ENCODE peak calls at places on chromosomes 5 and 9, in eight cellular contexts. K is endothelial cell of umbilical vein, U is HCT116, P is SK-N-SH, F is spleen, N is transverse colon, D is GM12878, B is sigmoid colon. X is an unnamed sample.

GRCh38 chr5:154406826-154407225 is 39.0 kb upstream of the SAP30L start:
- DNase-seq in K (no peak), U (no peak), P (no peak), F (no peak), N (no peak), D (no peak), B (no peak), X (no peak)

GRCh38 chr5:72205431-72206009 is 98.2 kb downstream of the MAP1B start:
- DNase-seq in K (no peak), U (no peak), P (no peak), F (no peak), N (no peak), D (no peak), B (no peak), X (no peak)

GRCh38 chr5:179747815-179748214 is 15.2 kb downstream of the MAML1 start:
- DNase-seq in K (no peak), U (no peak), P (no peak), F (no peak), N (no peak), D (no peak), B (no peak), X (no peak)

GRCh38 chr9:121305269-121305994 is 37.5 kb downstream of the GSN start:
- DNase-seq in K (no peak), U (no peak), P (no peak), F (peak), N (peak), D (no peak), B (peak), X (no peak)

GRCh38 chr9:94507531-94508258 is 47.2 kb upstream of the PCAT7 start:
- DNase-seq in K (no peak), U (no peak), P (no peak), F (no peak), N (no peak), D (no peak), B (no peak), X (no peak)

GRCh38 chr9:108953983-108954574 is 19.9 kb downstream of the ABITRAM start:
- DNase-seq in K (peak), U (peak), P (peak), F (no peak), N (no peak), D (no peak), B (no peak), X (no peak)

GRCh38 chr5:108561416-108562204 is 179.7 kb upstream of the FBXL17 start:
- DNase-seq in K (no peak), U (no peak), P (no peak), F (no peak), N (no peak), D (no peak), B (no peak), X (no peak)

GRCh38 chr9:121658591-121658990 is 7.2 kb downstream of the DAB2IP start:
- DNase-seq in K (no peak), U (no peak), P (no peak), F (peak), N (no peak), D (no peak), B (no peak), X (no peak)

GRCh38 chr5:107772418-107773310 is 101.9 kb upstream of the EFNA5 start:
- DNase-seq in K (peak), U (no peak), P (peak), F (no peak), N (no peak), D (no peak), B (no peak), X (no peak)

GRCh38 chr5:157476699-157477408 is 16.8 kb downstream of the NIPAL4 start:
- DNase-seq in K (peak), U (peak), P (peak), F (no peak), N (no peak), D (no peak), B (peak), X (peak)

GRCh38 chr5:157214399-157214798 is 33.8 kb downstream of the ITK start:
- DNase-seq in K (no peak), U (no peak), P (no peak), F (no peak), N (no peak), D (no peak), B (no peak), X (no peak)

GRCh38 chr5:159660401-159660800 is 255.9 kb upstream of the ADRA1B start:
- DNase-seq in K (no peak), U (no peak), P (no peak), F (no peak), N (no peak), D (no peak), B (no peak), X (no peak)

GRCh38 chr9:126902160-126902559 is 12.4 kb upstream of the RALGPS1 start:
- DNase-seq in K (no peak), U (no peak), P (no peak), F (no peak), N (no peak), D (no peak), B (no peak), X (no peak)

GRCh38 chr5:25963251-25964008 is 1075.0 kb downstream of the CDH9 start:
- DNase-seq in K (no peak), U (no peak), P (no peak), F (no peak), N (no peak), D (no peak), B (no peak), X (no peak)

GRCh38 chr9:127974002-127974768 is 6.6 kb downstream of the EEIG1 start:
- DNase-seq in K (no peak), U (no peak), P (peak), F (no peak), N (no peak), D (no peak), B (peak), X (no peak)

GRCh38 chr5:17172801-17173200 is 44.6 kb upstream of the BASP1 start:
- DNase-seq in K (peak), U (no peak), P (no peak), F (no peak), N (no peak), D (no peak), B (no peak), X (no peak)

GRCh38 chr5:128782446-128782845 is 182.8 kb upstream of the SLC27A6 start:
- DNase-seq in K (peak), U (peak), P (no peak), F (no peak), N (peak), D (no peak), B (peak), X (no peak)

GRCh38 chr9:133133680-133134418 is 12.8 kb upstream of the RALGDS start:
- DNase-seq in K (peak), U (peak), P (peak), F (peak), N (peak), D (no peak), B (peak), X (peak)

DNA sequence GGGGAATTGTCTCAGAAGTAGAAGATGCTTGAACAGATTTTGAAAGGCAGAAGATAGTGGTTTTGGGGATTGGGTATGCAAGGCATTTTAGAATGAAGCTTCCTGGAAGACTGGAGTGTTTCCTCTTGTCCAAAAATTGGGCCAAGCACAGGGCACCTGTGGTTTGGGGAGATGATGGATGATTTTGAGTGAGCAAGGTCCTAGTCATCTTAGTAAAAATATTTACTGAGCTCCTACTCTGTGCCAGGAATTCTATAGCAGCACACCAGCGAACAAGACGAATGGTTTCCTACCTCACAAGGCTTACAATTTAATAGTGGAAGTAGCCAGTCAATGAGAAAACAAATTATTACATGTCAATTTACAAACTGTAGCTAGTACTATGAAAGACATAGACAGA is 484.4 kb upstream of the KIF2A start:
- DNase-seq in K (no peak), U (no peak), P (no peak), F (no peak), N (no peak), D (no peak), B (no peak), X (no peak)
- TF ChIP-seq POLR2AphosphoS5 in K (no peak), U (no peak), P (no peak), F (no peak), N (no peak), D (no peak), B (no peak), X (no peak)

GRCh38 chr5:32233696-32234447 is 59.8 kb upstream of the GOLPH3 start:
- DNase-seq in K (peak), U (no peak), P (no peak), F (no peak), N (no peak), D (no peak), B (no peak), X (peak)

GRCh38 chr5:32233220-32233695 is 59.1 kb upstream of the GOLPH3 start:
- DNase-seq in K (no peak), U (no peak), P (no peak), F (no peak), N (no peak), D (no peak), B (no peak), X (peak)

GRCh38 chr5:32231929-32232328 is 57.8 kb upstream of the GOLPH3 start:
- DNase-seq in K (no peak), U (no peak), P (no peak), F (peak), N (no peak), D (no peak), B (no peak), X (no peak)

GRCh38 chr5:32231241-32231640 is 57.1 kb upstream of the GOLPH3 start:
- DNase-seq in K (no peak), U (no peak), P (no peak), F (no peak), N (no peak), D (no peak), B (no peak), X (no peak)

GRCh38 chr5:32232441-32233219 is 58.5 kb upstream of the GOLPH3 start:
- DNase-seq in K (peak), U (peak), P (peak), F (peak), N (peak), D (peak), B (peak), X (peak)
- TF ChIP-seq POLR2AphosphoS5 in K (no peak), U (no peak), P (no peak), F (no peak), N (no peak), D (no peak), B (peak), X (no peak)

GRCh38 chr9:131636593-131636992 is 91.3 kb downstream of the PRRT1B start:
- DNase-seq in K (peak), U (no peak), P (no peak), F (no peak), N (no peak), D (no peak), B (no peak), X (no peak)

GRCh38 chr9:131631254-131631653 is 85.9 kb downstream of the PRRT1B start:
- DNase-seq in K (no peak), U (no peak), P (no peak), F (no peak), N (no peak), D (no peak), B (no peak), X (no peak)

GRCh38 chr9:131635912-131636311 is 90.6 kb downstream of the PRRT1B start:
- DNase-seq in K (no peak), U (no peak), P (no peak), F (no peak), N (no peak), D (no peak), B (no peak), X (no peak)

GRCh38 chr9:131633491-131634031 is 88.2 kb downstream of the PRRT1B start:
- DNase-seq in K (no peak), U (no peak), P (no peak), F (no peak), N (no peak), D (no peak), B (no peak), X (no peak)

GRCh38 chr9:131635285-131635684 is 90.0 kb downstream of the PRRT1B start:
- DNase-seq in K (peak), U (peak), P (no peak), F (peak), N (peak), D (no peak), B (peak), X (peak)
- TF ChIP-seq POLR2AphosphoS5 in K (peak), U (peak), P (no peak), F (peak), N (peak), D (no peak), B (peak), X (peak)

DNA sequence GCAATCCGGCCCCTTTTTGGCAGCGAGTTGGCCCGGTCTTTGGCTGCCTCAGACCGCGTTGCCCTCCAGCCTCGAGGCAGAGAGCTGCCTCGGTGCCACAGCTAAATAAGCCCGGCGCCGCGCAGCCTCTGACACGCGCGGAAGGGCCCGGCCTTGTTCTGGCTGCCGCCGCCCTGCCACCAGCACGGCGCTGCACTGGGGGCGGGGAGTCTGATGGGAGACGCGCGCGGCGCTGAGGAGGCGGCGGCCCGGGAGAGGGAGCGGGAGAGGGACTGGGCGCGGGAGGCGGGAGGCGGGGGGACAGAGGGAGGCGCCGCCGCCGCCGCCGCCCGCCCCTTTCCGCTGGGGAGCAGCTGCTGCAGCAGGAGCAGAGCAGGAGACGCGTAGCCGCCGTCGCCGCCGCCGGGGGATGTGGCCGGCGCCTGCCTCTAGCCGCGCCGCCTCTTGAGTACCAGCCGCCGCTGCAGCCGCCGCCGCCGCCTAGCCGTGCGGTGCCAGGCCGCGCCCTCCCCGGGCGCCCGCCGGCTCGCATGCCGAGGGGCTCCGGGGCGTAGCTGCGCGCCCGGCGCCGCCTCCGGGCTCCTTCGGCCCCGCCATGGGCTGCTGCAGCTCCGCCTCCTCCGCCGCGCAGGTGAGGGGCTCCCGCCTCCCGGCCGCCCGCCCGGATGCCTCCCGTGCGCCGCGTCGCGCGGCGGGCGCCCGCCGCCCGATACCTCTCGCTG is at the start of gene SLC44A1:
- DNase-seq in K (peak), U (peak), P (peak), F (peak), N (peak), D (peak), B (peak), X (peak)
- TF ChIP-seq POLR2AphosphoS5 in K (peak), U (peak), P (peak), F (peak), N (peak), D (peak), B (peak), X (peak)

DNA sequence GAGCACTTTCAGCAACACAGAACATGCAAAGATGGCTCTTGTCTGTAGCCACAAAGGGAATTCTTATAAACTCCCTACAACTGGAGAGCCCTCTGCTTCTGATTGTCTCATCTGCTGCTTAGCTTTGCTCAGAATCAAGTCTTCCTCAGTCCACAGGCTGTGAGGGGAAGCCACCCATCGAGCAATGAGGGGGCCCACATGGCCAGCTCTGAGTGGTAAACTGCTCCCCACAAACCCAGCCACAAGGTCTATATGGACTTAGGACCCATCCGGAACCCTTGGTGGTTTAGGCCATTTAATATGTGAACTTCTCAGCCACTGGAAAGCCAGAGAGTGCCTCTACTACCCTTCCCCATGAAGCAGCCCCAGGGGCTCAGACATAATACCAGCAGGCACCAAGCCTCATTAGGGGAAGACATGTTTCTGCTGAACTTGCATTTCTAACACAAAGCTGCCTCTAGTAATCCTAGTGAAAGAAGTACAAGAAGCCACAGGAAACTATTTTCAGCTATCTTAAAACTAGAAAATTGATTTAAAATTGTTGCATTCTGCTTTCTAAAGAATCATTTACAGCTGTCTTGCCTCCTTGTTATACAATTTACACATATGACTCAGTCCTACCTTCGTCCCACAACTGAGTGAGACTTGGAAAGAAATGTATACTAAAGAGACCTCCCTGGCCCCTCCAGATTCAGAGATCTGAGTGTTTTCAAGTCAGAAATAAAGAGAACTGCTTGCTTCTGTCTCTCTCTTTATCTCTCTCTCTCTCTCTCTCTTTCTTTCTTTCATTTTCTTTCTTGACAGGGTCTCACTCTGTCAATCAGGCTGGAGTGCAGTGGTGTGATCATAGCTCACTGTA is 90.2 kb downstream of the ESM1 start:
- DNase-seq in K (no peak), U (no peak), P (no peak), F (no peak), N (no peak), D (no peak), B (no peak), X (no peak)
- TF ChIP-seq POLR2AphosphoS5 in K (no peak), U (no peak), P (no peak), F (no peak), N (no peak), D (no peak), B (no peak), X (no peak)

DNA sequence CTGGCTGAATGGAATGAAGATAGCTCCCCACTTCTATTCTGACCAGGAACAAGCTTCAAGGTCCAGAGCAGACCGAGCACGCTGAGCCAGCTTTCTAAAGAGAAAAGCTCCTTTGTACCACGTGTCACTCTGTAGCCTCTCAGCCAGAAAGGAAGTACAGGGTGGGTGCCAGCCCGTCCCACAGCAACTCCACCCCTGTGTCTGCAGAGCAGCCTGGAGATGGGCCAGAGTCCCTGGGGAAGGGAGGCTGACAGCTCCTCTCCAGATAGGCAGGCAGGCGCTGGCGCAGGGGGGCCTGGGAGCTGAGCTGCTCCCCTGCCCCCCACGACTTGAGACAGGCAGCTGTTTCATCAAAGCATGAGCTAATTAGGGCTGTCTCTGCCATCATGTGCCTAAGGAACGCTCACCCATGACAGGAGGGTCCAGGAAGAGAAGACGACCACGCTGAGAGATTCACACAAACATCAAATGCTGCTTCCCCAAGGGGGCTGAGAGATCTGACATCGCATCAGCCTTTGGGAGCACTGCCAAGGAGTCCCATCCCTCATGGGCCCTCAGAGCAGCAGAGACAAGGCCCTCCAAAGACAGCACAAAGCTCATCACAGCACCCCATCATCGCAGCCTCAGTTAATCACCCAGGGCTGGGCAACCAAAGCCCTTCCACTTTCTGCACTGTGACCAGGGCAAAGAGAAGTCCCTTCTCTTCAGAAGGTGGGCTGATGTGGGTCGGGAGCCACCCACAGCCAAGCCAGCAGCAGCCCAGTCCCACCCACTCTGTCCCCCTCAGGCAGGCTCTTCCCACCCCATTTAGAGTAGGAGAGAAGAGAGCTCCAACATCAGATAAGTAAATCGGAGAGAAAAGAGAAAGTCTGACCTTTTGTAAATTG is 78.5 kb upstream of the LRRTM2 start:
- DNase-seq in K (peak), U (no peak), P (peak), F (peak), N (peak), D (no peak), B (peak), X (peak)
- TF ChIP-seq POLR2AphosphoS5 in K (no peak), U (no peak), P (no peak), F (peak), N (no peak), D (no peak), B (peak), X (no peak)

DNA sequence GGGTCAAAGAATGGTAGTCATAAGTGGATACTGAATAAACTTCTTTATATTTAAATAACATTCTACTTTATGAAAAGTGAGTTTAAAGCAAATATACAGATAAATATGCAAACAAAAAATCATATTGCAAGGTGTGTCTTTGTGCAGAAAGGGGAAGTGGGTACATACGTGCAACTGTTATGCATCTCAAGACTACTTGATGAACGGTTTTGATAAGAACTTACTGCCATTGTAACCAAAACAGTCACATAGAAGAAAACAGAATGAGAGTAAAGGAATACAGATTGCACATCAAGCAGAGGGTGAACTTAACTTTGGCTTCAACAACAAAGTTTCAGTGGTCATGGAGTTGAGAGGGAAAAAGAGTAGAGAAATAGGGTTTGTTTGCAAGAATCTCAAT is 9.9 kb downstream of the CAMK4 start:
- DNase-seq in K (no peak), U (no peak), P (no peak), F (no peak), N (no peak), D (no peak), B (no peak), X (no peak)
- TF ChIP-seq POLR2AphosphoS5 in K (no peak), U (no peak), P (no peak), F (no peak), N (no peak), D (no peak), B (no peak), X (no peak)

DNA sequence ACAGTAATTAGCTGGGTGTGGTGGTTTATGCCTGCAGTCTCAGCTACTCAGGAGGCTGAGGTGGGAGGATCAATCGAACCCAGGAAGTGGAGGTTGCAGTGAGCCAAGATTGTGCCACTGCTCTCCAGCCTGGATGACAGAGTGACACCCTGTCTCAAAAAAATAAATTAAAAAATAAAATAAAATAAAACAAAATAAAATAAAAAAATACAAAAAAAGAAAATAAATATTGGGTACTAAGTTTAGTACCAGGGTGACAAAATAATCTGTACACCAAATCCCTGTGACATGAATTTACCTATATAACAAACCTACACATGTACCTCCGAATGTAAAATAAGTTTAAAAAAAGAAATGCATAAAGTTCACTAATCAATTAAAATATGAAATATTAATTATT is 666.0 kb upstream of the CDH18 start:
- DNase-seq in K (no peak), U (no peak), P (no peak), F (no peak), N (no peak), D (no peak), B (no peak), X (no peak)
- TF ChIP-seq POLR2AphosphoS5 in K (no peak), U (no peak), P (no peak), F (no peak), N (no peak), D (no peak), B (no peak), X (no peak)

GRCh38 chr9:107794259-107794658 is 304.7 kb upstream of the KLF4 start:
- DNase-seq in K (no peak), U (no peak), P (no peak), F (no peak), N (peak), D (no peak), B (no peak), X (peak)
- TF ChIP-seq POLR2AphosphoS5 in K (no peak), U (no peak), P (no peak), F (no peak), N (no peak), D (no peak), B (no peak), X (no peak)